ENCODE peak calls at places on chromosomes 16 and 17, in ten cellular contexts. T is aorta, O is left ventricle myocardium inferior, V is IMR-90, Z is neural progenitor cell, G is tibial artery, A is right atrium auricular region, J is BE2C, L is heart left ventricle, Q is ascending aorta. N is an unnamed sample.

GRCh38 chr17:6430769-6431168 is 4.2 kb downstream of the AIPL1 start:
- DNase-seq in T (no peak), O (no peak), V (no peak), Z (no peak), G (no peak), A (no peak), J (no peak), L (no peak), Q (no peak), N (no peak)

GRCh38 chr17:73433501-73433900 is 121.7 kb upstream of the CDC42EP4 start:
- DNase-seq in T (no peak), O (no peak), V (no peak), Z (no peak), G (no peak), A (no peak), J (no peak), L (no peak), Q (no peak), N (no peak)

GRCh38 chr17:76685846-76686245 is 24.9 kb downstream of the MXRA7 start:
- DNase-seq in T (no peak), O (no peak), V (no peak), Z (no peak), G (no peak), A (no peak), J (no peak), L (peak; percentile 61), Q (no peak), N (peak; percentile 53)

GRCh38 chr16:4534151-4534790 is 4.3 kb downstream of the CDIP1 start:
- DNase-seq in T (no peak), O (no peak), V (no peak), Z (no peak), G (no peak), A (no peak), J (no peak), L (no peak), Q (no peak), N (no peak)

GRCh38 chr17:61575352-61575975 is 15.6 kb downstream of the NACA2 start:
- DNase-seq in T (no peak), O (no peak), V (peak; percentile 25), Z (no peak), G (no peak), A (no peak), J (no peak), L (no peak), Q (no peak), N (no peak)

GRCh38 chr16:11692651-11693050 is 24.4 kb downstream of the SNN start:
- DNase-seq in T (no peak), O (no peak), V (no peak), Z (no peak), G (no peak), A (peak; percentile 51), J (no peak), L (no peak), Q (no peak), N (no peak)

GRCh38 chr17:67388986-67389385 is 11.9 kb downstream of the PITPNC1 start:
- DNase-seq in T (no peak), O (no peak), V (no peak), Z (no peak), G (no peak), A (no peak), J (no peak), L (no peak), Q (no peak), N (no peak)

GRCh38 chr17:29143894-29144293 is 36.3 kb downstream of the MYO18A start:
- DNase-seq in T (peak; percentile 41), O (no peak), V (peak; percentile 28), Z (peak; percentile 50), G (no peak), A (no peak), J (peak; percentile 75), L (no peak), Q (no peak), N (no peak)

GRCh38 chr16:9518054-9518453 is 426.6 kb downstream of the HAPSTR1 start:
- DNase-seq in T (no peak), O (no peak), V (no peak), Z (no peak), G (peak; percentile 23), A (no peak), J (no peak), L (no peak), Q (no peak), N (no peak)

GRCh38 chr17:7857724-7858486 is at the start of gene CYB5D1:
- DNase-seq in T (peak; percentile 94), O (peak; percentile 90), V (peak; percentile 93), Z (peak; percentile 94), G (peak; percentile 96), A (peak; percentile 97), J (peak; percentile 82), L (peak; percentile 93), Q (peak; percentile 97), N (peak; percentile 80)

DNA sequence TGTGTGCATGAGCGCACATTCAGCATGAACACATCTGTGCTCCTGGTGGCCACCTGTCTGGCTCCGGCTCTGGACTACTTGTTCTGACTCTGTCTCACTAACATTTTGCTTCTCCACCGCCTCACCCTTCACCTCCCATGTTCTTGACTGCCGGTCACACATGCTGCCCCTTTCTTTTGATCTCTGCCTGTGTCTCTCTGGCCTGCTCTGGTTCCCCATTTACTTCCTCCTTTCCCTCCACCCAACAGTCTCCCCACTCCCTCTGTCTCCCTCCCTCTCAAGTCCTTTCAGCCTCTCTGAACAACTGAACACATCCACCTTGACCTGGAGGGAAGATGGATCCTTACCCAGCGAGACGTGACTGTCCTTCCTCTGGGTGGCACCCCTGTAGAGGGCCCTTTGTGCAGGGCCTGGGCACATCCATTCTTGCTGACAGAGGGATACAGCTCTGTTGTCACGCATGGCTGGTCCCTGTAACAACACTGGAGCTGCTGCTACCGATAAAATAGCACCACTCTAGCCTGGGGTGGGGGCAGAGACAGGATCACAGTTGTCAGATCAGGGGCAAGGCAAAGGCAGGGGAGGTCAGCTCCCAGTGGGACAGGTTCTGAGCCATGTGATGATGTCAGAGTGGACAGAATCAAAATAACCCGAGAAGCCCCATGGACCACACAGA is 11.0 kb downstream of the ZSCAN32 start:
- DNase-seq in T (no peak), O (no peak), V (no peak), Z (no peak), G (no peak), A (no peak), J (peak; percentile 35), L (no peak), Q (no peak), N (no peak)
- H3K9me3 ChIP-seq in T (peaks cover 27% of the 10 kb centered on the region), O (peaks cover 85% of the 10 kb centered on the region), V (peaks cover 53% of the 10 kb centered on the region), Z (no peaks in the 10 kb centered on the region), G (peaks cover 8% of the 10 kb centered on the region), A (peaks cover 11% of the 10 kb centered on the region), J (no peaks in the 10 kb centered on the region), L (peaks cover 3% of the 10 kb centered on the region), Q (peaks cover 86% of the 10 kb centered on the region), N (peaks cover 3% of the 10 kb centered on the region)

GRCh38 chr17:38921756-38922411 is 3.5 kb upstream of the LASP1NB start:
- DNase-seq in T (no peak), O (no peak), V (no peak), Z (no peak), G (no peak), A (peak; percentile 57), J (no peak), L (no peak), Q (peak; percentile 58), N (no peak)

GRCh38 chr17:38920374-38921291 is 4.8 kb upstream of the LASP1NB start:
- DNase-seq in T (no peak), O (no peak), V (no peak), Z (no peak), G (no peak), A (peak; percentile 54), J (no peak), L (no peak), Q (peak; percentile 62), N (no peak)

GRCh38 chr17:38925263-38925995 is at the start of gene LASP1NB:
- DNase-seq in T (no peak), O (no peak), V (peak; percentile 70), Z (peak; percentile 63), G (no peak), A (peak; percentile 64), J (peak; percentile 94), L (peak; percentile 75), Q (peak; percentile 62), N (peak; percentile 50)

GRCh38 chr17:38919316-38920078 is 5.9 kb upstream of the LASP1NB start:
- DNase-seq in T (no peak), O (no peak), V (no peak), Z (no peak), G (no peak), A (peak; percentile 53), J (no peak), L (no peak), Q (peak; percentile 60), N (no peak)

GRCh38 chr17:38922538-38923291 is 2.7 kb upstream of the LASP1NB start:
- DNase-seq in T (peak; percentile 78), O (no peak), V (peak; percentile 69), Z (peak; percentile 83), G (peak; percentile 85), A (peak; percentile 86), J (peak; percentile 75), L (peak; percentile 89), Q (peak; percentile 89), N (peak; percentile 34)
- H3K4me1 ChIP-seq in T (no peaks in the 10 kb centered on the region), O (peaks cover 58% of the 10 kb centered on the region), V (peaks cover 19% of the 10 kb centered on the region), Z (peaks cover 32% of the 10 kb centered on the region), G (peaks cover 86% of the 10 kb centered on the region), A (peaks cover 59% of the 10 kb centered on the region), J (peaks cover 13% of the 10 kb centered on the region), L (peaks cover 3% of the 10 kb centered on the region), Q (peaks cover 4% of the 10 kb centered on the region), N (peaks cover 54% of the 10 kb centered on the region)

DNA sequence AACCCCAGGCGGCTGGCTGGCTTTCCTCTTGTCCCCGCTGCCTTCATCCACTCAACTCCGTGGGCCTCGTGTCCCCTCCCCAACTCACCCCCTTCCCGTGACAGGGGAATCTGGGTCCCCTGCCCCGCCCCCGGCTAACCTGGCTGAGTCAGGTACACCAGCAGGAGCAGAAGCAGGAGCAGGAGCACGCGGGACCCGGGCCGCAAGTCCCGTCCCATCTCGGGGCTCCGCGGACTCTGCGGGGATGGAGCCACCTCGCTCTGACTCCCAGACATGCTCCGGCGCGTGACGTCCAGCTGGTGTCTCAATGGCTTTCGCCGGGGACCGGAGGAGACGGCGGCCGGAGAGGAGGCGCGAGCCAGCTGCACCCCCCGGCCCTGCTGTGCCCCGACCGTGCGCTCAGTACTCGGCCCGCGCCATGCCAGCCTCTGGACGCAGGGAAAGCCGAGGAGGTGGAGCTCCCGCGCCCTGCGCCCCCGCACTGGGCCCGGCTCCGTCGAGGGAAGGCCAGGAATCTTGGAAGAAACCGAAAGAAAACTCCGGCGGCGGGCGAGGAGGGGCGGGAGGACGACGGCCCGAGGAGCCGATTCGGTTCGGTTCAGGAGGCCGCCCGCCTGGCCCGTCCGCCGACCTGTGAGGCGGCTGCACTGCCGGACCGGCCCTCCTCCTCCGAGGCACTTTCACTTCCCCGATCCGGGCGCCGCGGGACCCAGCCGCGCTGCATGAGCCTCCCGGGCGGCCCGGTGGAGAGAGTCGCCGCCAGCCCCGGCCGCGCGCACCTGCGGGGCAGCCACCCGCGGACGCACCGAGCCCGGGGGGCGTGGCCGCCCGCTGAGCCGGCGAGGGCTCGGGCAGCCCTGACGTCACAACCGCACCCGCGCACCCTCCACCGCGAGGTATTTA is at the start of the genes CXCL16 and ZMYND15:
- DNase-seq in T (peak; percentile 78), O (peak; percentile 52), V (no peak), Z (peak; percentile 61), G (peak; percentile 51), A (no peak), J (peak; percentile 11), L (peak; percentile 57), Q (peak; percentile 78), N (peak; percentile 52)
- H3K27me3 ChIP-seq in T (no peaks in the 10 kb centered on the region), O (peaks cover 35% of the 10 kb centered on the region), V (peaks cover 58% of the 10 kb centered on the region), Z (peaks cover 97% of the 10 kb centered on the region), G (no peaks in the 10 kb centered on the region), A (no peaks in the 10 kb centered on the region), J (peaks cover 33% of the 10 kb centered on the region), L (peaks cover 4% of the 10 kb centered on the region), Q (no peaks in the 10 kb centered on the region), N (peaks cover 8% of the 10 kb centered on the region)

GRCh38 chr16:31767267-31767666 is 106.3 kb upstream of the ZNF267 start:
- DNase-seq in T (no peak), O (no peak), V (no peak), Z (no peak), G (no peak), A (no peak), J (no peak), L (no peak), Q (no peak), N (no peak)

GRCh38 chr16:31764103-31764502 is 109.5 kb upstream of the ZNF267 start:
- DNase-seq in T (no peak), O (no peak), V (no peak), Z (no peak), G (no peak), A (no peak), J (no peak), L (no peak), Q (no peak), N (no peak)
- H3K9me3 ChIP-seq in T (peaks cover 36% of the 10 kb centered on the region), O (peaks cover 93% of the 10 kb centered on the region), V (peaks cover 38% of the 10 kb centered on the region), Z (peaks cover 26% of the 10 kb centered on the region), G (peaks cover 10% of the 10 kb centered on the region), A (peaks cover 42% of the 10 kb centered on the region), J (no peaks in the 10 kb centered on the region), L (peaks cover 42% of the 10 kb centered on the region), Q (peaks cover 89% of the 10 kb centered on the region), N (peaks cover 94% of the 10 kb centered on the region)